ENCODE peak calls at places on chromosomes 6 and 20, in eight cellular contexts. J, C, P, F, L, E, B and O are unnamed samples.

GRCh38 chr20:6471110-6471647 is 296.3 kb upstream of the BMP2 start:
- DNase-seq in E (no peak), C (no peak), F (no peak), L (no peak), B (no peak), J (no peak), P (no peak), O (no peak)

GRCh38 chr20:50690979-50691584 is at the start of gene RIPOR3:
- DNase-seq in F (peak), E (no peak), C (no peak), L (no peak), P (peak), J (no peak), B (peak), O (no peak)

GRCh38 chr20:14657231-14657630 is 319.8 kb upstream of the FLRT3 start:
- DNase-seq in L (no peak), B (no peak), P (no peak), J (no peak), F (no peak), C (no peak), E (no peak), O (no peak)

GRCh38 chr6:52176550-52176949 is 9.6 kb upstream of the IL17A start:
- DNase-seq in C (no peak), L (peak), J (no peak), P (no peak), B (no peak), E (no peak), F (no peak), O (no peak)

GRCh38 chr20:1876217-1876921 is 18.8 kb upstream of the SIRPA start:
- DNase-seq in J (no peak), B (no peak), E (no peak), F (no peak), C (no peak), P (peak), L (no peak), O (no peak)

GRCh38 chr20:34396408-34396807 is 33.3 kb downstream of the ITCH start:
- DNase-seq in F (no peak), L (no peak), J (no peak), P (no peak), B (no peak), E (no peak), C (no peak), O (no peak)

GRCh38 chr6:8027965-8028651 is 36.1 kb downstream of the BLOC1S5 start:
- DNase-seq in C (peak), P (no peak), F (peak), L (no peak), J (no peak), B (peak), E (peak), O (no peak)

GRCh38 chr6:16049178-16049577 is 79.7 kb upstream of the MYLIP start:
- DNase-seq in B (peak), P (no peak), E (peak), J (no peak), L (no peak), F (no peak), C (no peak), O (no peak)

GRCh38 chr20:38114353-38114791 is 50.7 kb downstream of the TGM2 start:
- DNase-seq in P (no peak), C (peak), L (no peak), J (no peak), F (peak), E (peak), B (peak), O (no peak)

GRCh38 chr6:168607272-168608112 is 166.5 kb downstream of the SMOC2 start:
- DNase-seq in L (no peak), C (no peak), J (no peak), P (peak), F (no peak), E (no peak), B (no peak), O (no peak)

GRCh38 chr6:166910601-166911000 is 45.7 kb downstream of the RNASET2 start:
- DNase-seq in J (no peak), L (no peak), P (no peak), C (peak), E (no peak), B (no peak), F (peak), O (no peak)

GRCh38 chr6:13709698-13710551 is 1.7 kb downstream of the RANBP9 start:
- DNase-seq in L (no peak), E (peak), B (peak), F (no peak), P (no peak), C (peak), J (no peak), O (no peak)

GRCh38 chr6:46451343-46451742 is 39.9 kb downstream of the RCAN2 start:
- DNase-seq in E (no peak), C (no peak), F (no peak), L (no peak), B (no peak), J (no peak), P (no peak), O (no peak)

GRCh38 chr6:134956676-134957075 is 6.8 kb upstream of the ALDH8A1 start:
- DNase-seq in P (no peak), F (no peak), C (peak), L (no peak), J (no peak), B (no peak), E (no peak), O (no peak)

GRCh38 chr6:30855429-30856069 is 28.8 kb upstream of the DDR1 start:
- DNase-seq in J (no peak), P (no peak), E (no peak), F (no peak), C (no peak), B (no peak), L (no peak), O (no peak)

GRCh38 chr6:163260111-163260895 is 154.2 kb upstream of the QKI start:
- DNase-seq in F (no peak), C (no peak), L (no peak), B (no peak), J (no peak), E (peak), P (peak), O (no peak)

GRCh38 chr6:148530394-148530923 is 187.8 kb downstream of the SASH1 start:
- DNase-seq in P (no peak), E (peak), F (peak), B (peak), C (peak), L (no peak), J (no peak), O (peak)

GRCh38 chr20:13297105-13297899 is 76.2 kb downstream of the ISM1 start:
- DNase-seq in B (no peak), J (no peak), C (no peak), E (no peak), P (no peak), F (peak), L (no peak), O (no peak)

GRCh38 chr6:156182356-156182755 is 594.8 kb upstream of the ARID1B start:
- DNase-seq in L (no peak), J (no peak), B (no peak), P (no peak), F (no peak), E (no peak), C (no peak), O (no peak)

GRCh38 chr6:88840806-88841539 is 122.4 kb downstream of the RNGTT start:
- DNase-seq in F (no peak), J (no peak), E (no peak), L (no peak), C (peak), B (peak), P (no peak), O (no peak)

GRCh38 chr6:105452924-105453756 is 50.3 kb upstream of the PREP start:
- DNase-seq in E (no peak), F (no peak), P (no peak), L (peak), B (no peak), C (no peak), J (no peak), O (no peak)

GRCh38 chr6:106163966-106164877 is 78.1 kb downstream of the PRDM1 start:
- DNase-seq in L (no peak), J (no peak), C (no peak), B (peak), F (peak), P (no peak), E (peak), O (no peak)

GRCh38 chr20:58102252-58102651 is 126.2 kb downstream of the ANKRD60 start:
- DNase-seq in B (peak), F (peak), L (no peak), P (no peak), J (no peak), C (no peak), E (peak), O (no peak)

GRCh38 chr6:100370265-100370664 is 94.5 kb downstream of the SIM1 start:
- DNase-seq in L (no peak), B (no peak), C (peak), F (no peak), P (no peak), J (no peak), E (no peak), O (no peak)

GRCh38 chr6:156617376-156617775 is 159.8 kb upstream of the ARID1B start:
- DNase-seq in J (no peak), L (no peak), B (peak), E (peak), C (no peak), F (peak), P (peak), O (peak)